ENCODE peak calls at places on chromosomes 4 and X, in five cellular contexts. L is heart right ventricle, G is cardiac muscle cell, F is adrenal gland, S is gastrocnemius medialis. K is an unnamed sample.

GRCh38 chr4:23717528-23718248 is 172.2 kb downstream of the PPARGC1A start:
- DNase-seq in G (peak; percentile 43), F (no peak), L (no peak), S (no peak), K (no peak)

GRCh38 chrX:100748133-100748532 is 16.2 kb upstream of the SYTL4 start:
- DNase-seq in G (no peak), F (no peak), S (no peak), L (no peak), K (no peak)

GRCh38 chrX:32483534-32484136 is 727.7 kb downstream of the DMD start:
- DNase-seq in S (no peak), L (no peak), G (no peak), F (no peak), K (no peak)

GRCh38 chr4:89356086-89356485 is 48.5 kb upstream of the GPRIN3 start:
- DNase-seq in L (no peak), G (no peak), F (no peak), S (no peak), K (no peak)

GRCh38 chrX:95733426-95733825 is 951.2 kb upstream of the DIAPH2 start:
- DNase-seq in S (no peak), L (no peak), F (no peak), G (no peak), K (no peak)

GRCh38 chr4:155694100-155694785 is 27.6 kb downstream of the GUCY1A1 start:
- DNase-seq in L (peak; percentile 27), F (no peak), G (no peak), S (no peak), K (no peak)

GRCh38 chr4:5638316-5638715 is 70.0 kb downstream of the EVC2 start:
- DNase-seq in F (no peak), L (no peak), G (peak; percentile 26), S (no peak), K (no peak)

GRCh38 chr4:152115794-152116193 is 355.0 kb upstream of the GATB start:
- DNase-seq in L (peak; percentile 36), G (peak; percentile 3), S (no peak), F (no peak), K (no peak)

GRCh38 chr4:165379662-165380061 is 854 bp downstream of the CPE start:
- DNase-seq in G (peak; percentile 44), S (peak; percentile 13), F (no peak), L (peak; percentile 23), K (no peak)

GRCh38 chr4:74206088-74206826 is 48.3 kb downstream of the MTHFD2L start:
- DNase-seq in L (no peak), F (no peak), S (no peak), G (peak; percentile 71), K (no peak)

GRCh38 chr4:155164705-155165104 is 43.7 kb upstream of the NPY2R start:
- DNase-seq in L (no peak), S (no peak), F (no peak), G (no peak), K (no peak)

GRCh38 chr4:2254665-2255500 is 7.0 kb downstream of the MXD4 start:
- DNase-seq in S (no peak), L (peak; percentile 3), F (peak; percentile 24), G (no peak), K (peak; percentile 1)

GRCh38 chr4:38367642-38368189 is 296.3 kb upstream of the KLF3 start:
- DNase-seq in L (no peak), S (no peak), F (no peak), G (no peak), K (no peak)

GRCh38 chr4:153205028-153205648 is 895 bp downstream of the TRIM2 start:
- DNase-seq in F (no peak), L (no peak), S (no peak), G (no peak), K (no peak)

GRCh38 chr4:5019274-5019673 is at the start of gene CYTL1:
- DNase-seq in F (no peak), G (peak; percentile 21), S (no peak), L (no peak), K (no peak)

GRCh38 chr4:74189331-74190043 is 31.6 kb downstream of the MTHFD2L start:
- DNase-seq in S (no peak), G (peak; percentile 76), L (no peak), F (no peak), K (no peak)

GRCh38 chrX:80751456-80751855 is 58.2 kb downstream of the BRWD3 start:
- DNase-seq in L (no peak), G (no peak), S (no peak), F (no peak), K (no peak)

GRCh38 chr4:137116144-137116543 is 416.1 kb downstream of the PCDH18 start:
- DNase-seq in S (no peak), G (no peak), F (no peak), L (no peak), K (no peak)

GRCh38 chrX:44874481-44875184 is 1.6 kb downstream of the KDM6A start:
- DNase-seq in L (peak; percentile 15), S (peak; percentile 23), G (peak; percentile 35), F (peak; percentile 43), K (no peak)

GRCh38 chrX:137748827-137749226 is 182.9 kb downstream of the ZIC3 start:
- DNase-seq in L (no peak), S (no peak), G (no peak), F (no peak), K (no peak)

GRCh38 chrX:16839852-16840460 is 30.2 kb downstream of the RBBP7 start:
- DNase-seq in L (no peak), S (peak; percentile 62), F (peak; percentile 63), G (peak; percentile 85), K (no peak)

GRCh38 chr4:105634402-105634801 is 74.1 kb downstream of the INTS12 start:
- DNase-seq in L (no peak), G (no peak), S (no peak), F (no peak), K (no peak)

GRCh38 chr4:105632599-105632998 is 75.9 kb downstream of the INTS12 start:
- DNase-seq in L (no peak), S (no peak), F (no peak), G (no peak), K (no peak)

GRCh38 chr4:105633241-105633640 is 75.2 kb downstream of the INTS12 start:
- DNase-seq in G (no peak), L (no peak), F (no peak), S (no peak), K (no peak)

GRCh38 chr4:105641876-105642275 is 66.6 kb downstream of the INTS12 start:
- DNase-seq in G (no peak), L (no peak), F (no peak), S (no peak), K (no peak)

DNA sequence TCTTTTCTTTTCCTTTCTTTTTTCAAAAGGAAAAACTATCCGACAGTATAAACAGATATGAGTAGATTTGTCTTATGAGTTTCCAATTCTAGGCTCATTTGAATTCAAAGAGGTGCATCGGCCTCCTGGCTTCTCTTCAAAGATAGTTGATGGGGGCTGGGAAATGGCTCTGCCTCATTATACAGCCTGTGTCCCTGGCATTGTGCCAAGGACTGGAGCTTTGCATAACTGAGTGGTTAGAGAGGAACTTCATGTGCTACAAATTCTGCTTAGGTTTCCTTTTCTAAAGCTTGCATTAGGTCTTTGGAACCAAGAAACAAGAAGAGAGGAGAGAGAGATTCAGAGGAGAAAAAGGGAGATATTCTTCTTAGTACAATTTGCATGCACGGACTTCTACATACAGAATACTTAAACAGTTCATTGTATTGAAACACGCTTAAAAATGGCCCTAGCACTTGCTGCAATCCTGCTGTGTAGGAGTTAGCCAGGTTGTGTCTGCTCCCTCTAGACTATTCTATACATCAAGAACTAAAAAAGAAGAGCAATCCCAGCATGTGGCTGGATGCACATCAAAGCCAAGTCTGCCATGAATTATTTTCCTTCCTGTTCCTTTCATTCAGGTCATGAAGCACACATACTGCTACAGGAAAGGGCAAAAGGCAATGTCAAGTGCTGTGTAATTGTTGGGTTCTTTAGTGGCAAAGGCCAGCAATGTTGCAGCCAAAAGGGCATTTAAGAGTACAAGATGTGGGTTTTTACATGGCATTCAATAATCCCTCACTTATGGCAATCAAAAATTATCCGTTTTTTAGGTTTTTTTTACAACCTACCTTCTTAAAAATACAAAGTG is 70.9 kb downstream of the INTS12 start:
- DNase-seq in S (peak; percentile 52), L (peak; percentile 63), G (peak; percentile 65), F (peak; percentile 78), K (peak; percentile 47)
- H3K4me1 ChIP-seq in S (peaks cover 27% of the 10 kb centered on the region), L (peaks cover 64% of the 10 kb centered on the region), G (peaks cover 34% of the 10 kb centered on the region), F (no peaks in the 10 kb centered on the region), K (peaks cover 17% of the 10 kb centered on the region)

GRCh38 chr4:54272051-54272450 is 43.0 kb downstream of the PDGFRA start:
- DNase-seq in L (no peak), G (no peak), F (no peak), S (no peak), K (no peak)
- H3K4me1 ChIP-seq in L (peaks cover 14% of the 10 kb centered on the region), G (no peaks in the 10 kb centered on the region), F (no peaks in the 10 kb centered on the region), S (peaks cover 13% of the 10 kb centered on the region), K (peaks cover 37% of the 10 kb centered on the region)

GRCh38 chrX:71919886-71920285 is 9.2 kb downstream of the NHSL2 start:
- DNase-seq in S (no peak), F (no peak), G (no peak), L (no peak), K (no peak)

GRCh38 chrX:71927040-71927439 is 16.4 kb downstream of the NHSL2 start:
- DNase-seq in S (no peak), F (no peak), G (no peak), L (no peak), K (no peak)

GRCh38 chrX:71923516-71923915 is 12.9 kb downstream of the NHSL2 start:
- DNase-seq in F (no peak), G (peak; percentile 27), S (no peak), L (no peak), K (no peak)

GRCh38 chrX:71919436-71919835 is 8.8 kb downstream of the NHSL2 start:
- DNase-seq in F (no peak), S (no peak), L (no peak), G (peak; percentile 53), K (no peak)

GRCh38 chrX:71922697-71923096 is 12.1 kb downstream of the NHSL2 start:
- DNase-seq in G (no peak), F (no peak), L (no peak), S (no peak), K (no peak)
- H3K4me1 ChIP-seq in G (peaks cover 10% of the 10 kb centered on the region), F (no peaks in the 10 kb centered on the region), L (no peaks in the 10 kb centered on the region), S (no peaks in the 10 kb centered on the region), K (no peaks in the 10 kb centered on the region)

GRCh38 chr4:76306882-76307669 is 543 bp downstream of the STBD1 start:
- DNase-seq in F (peak; percentile 62), S (peak; percentile 70), G (peak; percentile 55), L (peak; percentile 46), K (no peak)
- H3K4me1 ChIP-seq in F (no peaks in the 10 kb centered on the region), S (peaks cover 71% of the 10 kb centered on the region), G (peaks cover 23% of the 10 kb centered on the region), L (peaks cover 42% of the 10 kb centered on the region), K (peaks cover 38% of the 10 kb centered on the region)

K was measured in thoracic aorta.